ENCODE peak calls at places on chromosomes 12 and 14, in five cellular contexts. H is IMR-90; C is activated CD8-positive, alpha-beta T cell treated with anti-CD3 and anti-CD28 coated beads, Interleukin-2, amount 10 ng/mL, durations not matched to agents 7 days and 5 days; O is heart left ventricle; A is neural crest cell. P is an unnamed sample.

GRCh38 chr14:76034566-76034965 is 49.0 kb downstream of the IFT43 start:
- DNase-seq in A (no peak), O (no peak), H (no peak), C (no peak), P (no peak)

GRCh38 chr12:4867384-4867783 is 42.3 kb upstream of the KCNA1 start:
- DNase-seq in C (no peak), H (no peak), A (no peak), O (no peak), P (no peak)

GRCh38 chr12:120164293-120164692 is 30.2 kb downstream of the GCN1 start:
- DNase-seq in O (no peak), C (no peak), A (no peak), H (no peak), P (no peak)

GRCh38 chr12:86148612-86149011 is 107.6 kb downstream of the MGAT4C start:
- DNase-seq in A (no peak), C (no peak), O (no peak), H (peak), P (no peak)

GRCh38 chr12:52213541-52214420 is 19.3 kb upstream of the KRT7 start:
- DNase-seq in A (peak), C (peak), O (peak), H (peak), P (peak)

GRCh38 chr12:131604146-131604844 is 106.6 kb upstream of the SFSWAP start:
- DNase-seq in O (no peak), H (no peak), C (peak), A (no peak), P (no peak)

GRCh38 chr14:77151245-77151644 is 9.7 kb upstream of the ZDHHC22 start:
- DNase-seq in A (peak), H (no peak), O (no peak), C (no peak), P (no peak)

GRCh38 chr12:70178038-70178437 is 65.2 kb upstream of the CNOT2 start:
- DNase-seq in O (no peak), C (no peak), H (no peak), A (no peak), P (peak)

GRCh38 chr12:120086801-120087621 is 29.5 kb downstream of the RAB35 start:
- DNase-seq in O (peak), H (peak), A (peak), C (peak), P (peak)

GRCh38 chr12:47014474-47014873 is 64.9 kb upstream of the PCED1B start:
- DNase-seq in H (peak), O (no peak), C (no peak), A (no peak), P (peak)

GRCh38 chr14:51168220-51168613 is 71.8 kb upstream of the TMX1 start:
- DNase-seq in A (no peak), O (no peak), C (no peak), H (no peak), P (no peak)

GRCh38 chr14:104103061-104104005 is 17.8 kb downstream of the ASPG start:
- DNase-seq in O (peak), H (no peak), A (no peak), C (no peak), P (no peak)

GRCh38 chr14:61320806-61321384 is 484 bp upstream of the PRKCH start:
- DNase-seq in O (no peak), A (no peak), C (no peak), H (no peak), P (no peak)

GRCh38 chr14:90400904-90401561 is 4.2 kb downstream of the CALM1 start:
- DNase-seq in O (no peak), A (peak), H (no peak), C (no peak), P (no peak)

GRCh38 chr12:64450711-64451486 is 1.0 kb upstream of the TBK1 start:
- DNase-seq in H (peak), O (no peak), A (no peak), C (no peak), P (peak)

GRCh38 chr12:75489613-75490210 is 9.2 kb downstream of the GLIPR1 start:
- DNase-seq in O (no peak), C (no peak), A (no peak), H (peak), P (no peak)

GRCh38 chr12:66398931-66399625 is 96.8 kb downstream of the HELB start:
- DNase-seq in H (peak), O (no peak), A (no peak), C (no peak), P (peak)

GRCh38 chr14:106845286-106846087 is 1319.1 kb downstream of the TMEM121 start:
- DNase-seq in O (no peak), C (peak), A (no peak), H (no peak), P (peak)

GRCh38 chr12:72511493-72511892 is 239.3 kb downstream of the TRHDE start:
- DNase-seq in O (no peak), A (no peak), H (no peak), C (no peak), P (no peak)

GRCh38 chr12:52587563-52587962 is 13.7 kb downstream of the KRT72 start:
- DNase-seq in H (no peak), C (no peak), A (no peak), O (no peak), P (no peak)

GRCh38 chr12:117076410-117077372 is 22.5 kb downstream of the TESC start:
- DNase-seq in O (no peak), A (no peak), H (no peak), C (peak), P (peak)

GRCh38 chr14:54564799-54565235 is 2.1 kb upstream of the SAMD4A start:
- DNase-seq in O (no peak), C (peak), A (no peak), H (peak), P (peak)

GRCh38 chr14:104099096-104100041 is 13.9 kb downstream of the ASPG start:
- DNase-seq in A (no peak), O (peak), H (no peak), C (no peak), P (no peak)

GRCh38 chr12:116160196-116160595 is 117.3 kb downstream of the MED13L start:
- DNase-seq in C (no peak), A (no peak), H (peak), O (no peak), P (peak)

GRCh38 chr12:101877816-101878811 is 734 bp downstream of the DRAM1 start:
- DNase-seq in C (no peak), H (no peak), O (no peak), A (peak), P (peak)

GRCh38 chr14:65333926-65334687 is 78.4 kb upstream of the FUT8 start:
- DNase-seq in C (no peak), H (peak), A (no peak), O (no peak), P (peak)

GRCh38 chr12:1844223-1844622 is 23.9 kb downstream of the LRTM2 start:
- DNase-seq in A (no peak), C (no peak), H (no peak), O (no peak), P (no peak)

GRCh38 chr12:30687265-30687986 is 8.2 kb downstream of the IPO8 start:
- DNase-seq in C (no peak), O (no peak), H (peak), A (no peak), P (peak)